ENCODE peak calls at places on chromosomes 13 and 19, in six cellular contexts. H, A, L, E, B and X are unnamed samples.

GRCh38 chr19:35202722-35203674 is 25.5 kb downstream of the FAM187B start:
- DNase-seq in H (no peak), A (no peak), L (no peak), E (no peak), B (peak; percentile 54), X (no peak)

GRCh38 chr19:47230122-47230920 is 678 bp downstream of the BBC3 start:
- DNase-seq in H (peak; percentile 81), A (peak; percentile 75), L (peak; percentile 63), E (peak; percentile 62), B (peak; percentile 85), X (no peak)

GRCh38 chr13:59877933-59878332 is 285.8 kb downstream of the DIAPH3 start:
- DNase-seq in H (no peak), A (no peak), L (no peak), E (no peak), B (no peak), X (no peak)

GRCh38 chr13:23701646-23702045 is 131.4 kb downstream of the TNFRSF19 start:
- DNase-seq in H (no peak), A (no peak), L (no peak), E (no peak), B (no peak), X (no peak)

GRCh38 chr19:46614114-46614701 is 10.7 kb downstream of the PTGIR start:
- DNase-seq in H (peak; percentile 77), A (peak; percentile 61), L (peak; percentile 72), E (peak; percentile 56), B (peak; percentile 93), X (peak; percentile 86)

GRCh38 chr13:33676045-33676699 is 141.8 kb upstream of the RFC3 start:
- DNase-seq in H (no peak), A (no peak), L (no peak), E (no peak), B (no peak), X (no peak)

GRCh38 chr13:112877496-112877895 is 91.5 kb upstream of the MCF2L start:
- DNase-seq in H (no peak), A (no peak), L (no peak), E (no peak), B (no peak), X (peak; percentile 85)

GRCh38 chr19:4042731-4043082 is 24.0 kb downstream of the ZBTB7A start:
- DNase-seq in H (no peak), A (no peak), L (no peak), E (no peak), B (no peak), X (no peak)

GRCh38 chr13:50561774-50562173 is 281.7 kb downstream of the DLEU7 start:
- DNase-seq in H (no peak), A (no peak), L (no peak), E (no peak), B (no peak), X (no peak)